ENCODE peak calls at places on chromosomes 13 and 19, in five cellular contexts. One of them, this sample, is unnamed.

GRCh38 chr19:19388568-19389555 is 16.6 kb upstream of the GATAD2A start:
- DNase-seq in cardiac septum: no peak
- DNase-seq in stimulated activated CD8-positive, alpha-beta memory T cell treated with anti-CD3 and anti-CD28 coated beads, Interleukin-7, amount 100 ng/mL, for 1 hour: no peak
- DNase-seq in CD8-positive, alpha-beta T cell: no peak
- DNase-seq in NCI-H1694 treated with DMSO at 0.1 percent for 48 hours: no peak
- DNase-seq in this sample: no peak

GRCh38 chr19:49243129-49243528 is 81.9 kb downstream of the SLC6A16 start:
- DNase-seq in cardiac septum: no peak
- DNase-seq in stimulated activated CD8-positive, alpha-beta memory T cell treated with anti-CD3 and anti-CD28 coated beads, Interleukin-7, amount 100 ng/mL, for 1 hour: no peak
- DNase-seq in CD8-positive, alpha-beta T cell: no peak
- DNase-seq in NCI-H1694 treated with DMSO at 0.1 percent for 48 hours: no peak
- DNase-seq in this sample: no peak

GRCh38 chr13:62525652-62526051 is 1110.0 kb upstream of the PCDH20 start:
- DNase-seq in cardiac septum: no peak
- DNase-seq in stimulated activated CD8-positive, alpha-beta memory T cell treated with anti-CD3 and anti-CD28 coated beads, Interleukin-7, amount 100 ng/mL, for 1 hour: no peak
- DNase-seq in CD8-positive, alpha-beta T cell: no peak
- DNase-seq in NCI-H1694 treated with DMSO at 0.1 percent for 48 hours: no peak
- DNase-seq in this sample: no peak

GRCh38 chr19:33514885-33515485 is 6.6 kb downstream of the PEPD start:
- DNase-seq in cardiac septum: no peak
- DNase-seq in stimulated activated CD8-positive, alpha-beta memory T cell treated with anti-CD3 and anti-CD28 coated beads, Interleukin-7, amount 100 ng/mL, for 1 hour: no peak
- DNase-seq in CD8-positive, alpha-beta T cell: no peak
- DNase-seq in NCI-H1694 treated with DMSO at 0.1 percent for 48 hours: no peak
- DNase-seq in this sample: no peak

GRCh38 chr19:3458595-3459284 is 21.6 kb downstream of the SMIM24 start:
- DNase-seq in cardiac septum: no peak
- DNase-seq in stimulated activated CD8-positive, alpha-beta memory T cell treated with anti-CD3 and anti-CD28 coated beads, Interleukin-7, amount 100 ng/mL, for 1 hour: no peak
- DNase-seq in CD8-positive, alpha-beta T cell: no peak
- DNase-seq in NCI-H1694 treated with DMSO at 0.1 percent for 48 hours: no peak
- DNase-seq in this sample: no peak

GRCh38 chr13:92735909-92736308 is 490.7 kb upstream of the GPC6 start:
- DNase-seq in cardiac septum: no peak
- DNase-seq in stimulated activated CD8-positive, alpha-beta memory T cell treated with anti-CD3 and anti-CD28 coated beads, Interleukin-7, amount 100 ng/mL, for 1 hour: no peak
- DNase-seq in CD8-positive, alpha-beta T cell: no peak
- DNase-seq in NCI-H1694 treated with DMSO at 0.1 percent for 48 hours: no peak
- DNase-seq in this sample: no peak

GRCh38 chr13:33016414-33017409 is at the start of gene KL:
- DNase-seq in cardiac septum: peak
- DNase-seq in stimulated activated CD8-positive, alpha-beta memory T cell treated with anti-CD3 and anti-CD28 coated beads, Interleukin-7, amount 100 ng/mL, for 1 hour: no peak
- DNase-seq in CD8-positive, alpha-beta T cell: no peak
- DNase-seq in NCI-H1694 treated with DMSO at 0.1 percent for 48 hours: no peak
- DNase-seq in this sample: no peak

GRCh38 chr19:1582201-1582600 is 10.5 kb downstream of the MBD3 start:
- DNase-seq in cardiac septum: no peak
- DNase-seq in stimulated activated CD8-positive, alpha-beta memory T cell treated with anti-CD3 and anti-CD28 coated beads, Interleukin-7, amount 100 ng/mL, for 1 hour: no peak
- DNase-seq in CD8-positive, alpha-beta T cell: no peak
- DNase-seq in NCI-H1694 treated with DMSO at 0.1 percent for 48 hours: no peak
- DNase-seq in this sample: no peak

GRCh38 chr19:2271516-2272103 is 10.4 kb downstream of the PEAK3 start:
- DNase-seq in cardiac septum: no peak
- DNase-seq in stimulated activated CD8-positive, alpha-beta memory T cell treated with anti-CD3 and anti-CD28 coated beads, Interleukin-7, amount 100 ng/mL, for 1 hour: no peak
- DNase-seq in CD8-positive, alpha-beta T cell: no peak
- DNase-seq in NCI-H1694 treated with DMSO at 0.1 percent for 48 hours: no peak
- DNase-seq in this sample: no peak